ENCODE peak calls at places on chromosomes 16 and 17, in ten cellular contexts. One of them, this sample, is unnamed.

GRCh38 chr17:53932386-53932785 is 109.7 kb downstream of the KIF2B start:
- DNase-seq in amniotic stem cell: no peak
- DNase-seq in effector CD4-positive, alpha-beta T cell: no peak
- DNase-seq in fibroblast of lung: no peak
- DNase-seq in fibroblast of the aortic adventitia: no peak
- DNase-seq in M059J: no peak
- DNase-seq in memory B cell: no peak
- DNase-seq in KG1: no peak
- DNase-seq in thoracic aorta: no peak
- DNase-seq in stimulated activated CD8-positive, alpha-beta memory T cell treated with anti-CD3 and anti-CD28 coated beads, Interleukin-2, amount 100 ng/mL, for 1 hour: no peak
- DNase-seq in this sample: no peak

GRCh38 chr17:81976332-81977210 is 858 bp upstream of the ASPSCR1 start:
- DNase-seq in amniotic stem cell: no peak
- DNase-seq in thoracic aorta: no peak
- DNase-seq in effector CD4-positive, alpha-beta T cell: no peak
- DNase-seq in memory B cell: peak
- DNase-seq in stimulated activated CD8-positive, alpha-beta memory T cell treated with anti-CD3 and anti-CD28 coated beads, Interleukin-2, amount 100 ng/mL, for 1 hour: no peak
- DNase-seq in KG1: no peak
- DNase-seq in fibroblast of the aortic adventitia: no peak
- DNase-seq in fibroblast of lung: peak
- DNase-seq in M059J: peak
- DNase-seq in this sample: peak

GRCh38 chr16:66596986-66597848 is 7.3 kb upstream of the CMTM3 start:
- DNase-seq in stimulated activated CD8-positive, alpha-beta memory T cell treated with anti-CD3 and anti-CD28 coated beads, Interleukin-2, amount 100 ng/mL, for 1 hour: no peak
- DNase-seq in M059J: no peak
- DNase-seq in thoracic aorta: no peak
- DNase-seq in fibroblast of lung: no peak
- DNase-seq in KG1: no peak
- DNase-seq in amniotic stem cell: no peak
- DNase-seq in effector CD4-positive, alpha-beta T cell: no peak
- DNase-seq in memory B cell: no peak
- DNase-seq in fibroblast of the aortic adventitia: no peak
- DNase-seq in this sample: no peak

GRCh38 chr16:12062343-12063003 is 85.9 kb downstream of the SNX29 start:
- DNase-seq in thoracic aorta: peak
- DNase-seq in stimulated activated CD8-positive, alpha-beta memory T cell treated with anti-CD3 and anti-CD28 coated beads, Interleukin-2, amount 100 ng/mL, for 1 hour: no peak
- DNase-seq in KG1: no peak
- DNase-seq in amniotic stem cell: peak
- DNase-seq in fibroblast of the aortic adventitia: peak
- DNase-seq in memory B cell: no peak
- DNase-seq in fibroblast of lung: peak
- DNase-seq in effector CD4-positive, alpha-beta T cell: no peak
- DNase-seq in M059J: peak
- DNase-seq in this sample: peak

GRCh38 chr17:75695830-75696271 is 25.4 kb upstream of the ITGB4 start:
- DNase-seq in fibroblast of lung: no peak
- DNase-seq in effector CD4-positive, alpha-beta T cell: no peak
- DNase-seq in KG1: no peak
- DNase-seq in memory B cell: no peak
- DNase-seq in thoracic aorta: no peak
- DNase-seq in amniotic stem cell: no peak
- DNase-seq in M059J: no peak
- DNase-seq in stimulated activated CD8-positive, alpha-beta memory T cell treated with anti-CD3 and anti-CD28 coated beads, Interleukin-2, amount 100 ng/mL, for 1 hour: no peak
- DNase-seq in fibroblast of the aortic adventitia: no peak
- DNase-seq in this sample: no peak

GRCh38 chr17:59752446-59752845 is 45.0 kb downstream of the VMP1 start:
- DNase-seq in memory B cell: no peak
- DNase-seq in M059J: no peak
- DNase-seq in amniotic stem cell: no peak
- DNase-seq in effector CD4-positive, alpha-beta T cell: no peak
- DNase-seq in stimulated activated CD8-positive, alpha-beta memory T cell treated with anti-CD3 and anti-CD28 coated beads, Interleukin-2, amount 100 ng/mL, for 1 hour: no peak
- DNase-seq in thoracic aorta: no peak
- DNase-seq in fibroblast of the aortic adventitia: peak
- DNase-seq in KG1: no peak
- DNase-seq in fibroblast of lung: peak
- DNase-seq in this sample: no peak

GRCh38 chr17:1484586-1485310 is 7.7 kb downstream of the MYO1C start:
- DNase-seq in KG1: no peak
- DNase-seq in memory B cell: peak
- DNase-seq in effector CD4-positive, alpha-beta T cell: peak
- DNase-seq in stimulated activated CD8-positive, alpha-beta memory T cell treated with anti-CD3 and anti-CD28 coated beads, Interleukin-2, amount 100 ng/mL, for 1 hour: no peak
- DNase-seq in M059J: peak
- DNase-seq in amniotic stem cell: peak
- DNase-seq in thoracic aorta: no peak
- DNase-seq in fibroblast of lung: peak
- DNase-seq in fibroblast of the aortic adventitia: peak
- DNase-seq in this sample: peak

GRCh38 chr16:89357055-89357454 is 133.3 kb downstream of the ANKRD11 start:
- DNase-seq in M059J: no peak
- DNase-seq in stimulated activated CD8-positive, alpha-beta memory T cell treated with anti-CD3 and anti-CD28 coated beads, Interleukin-2, amount 100 ng/mL, for 1 hour: no peak
- DNase-seq in memory B cell: no peak
- DNase-seq in KG1: no peak
- DNase-seq in fibroblast of the aortic adventitia: no peak
- DNase-seq in thoracic aorta: no peak
- DNase-seq in amniotic stem cell: no peak
- DNase-seq in effector CD4-positive, alpha-beta T cell: no peak
- DNase-seq in fibroblast of lung: no peak
- DNase-seq in this sample: no peak

GRCh38 chr16:72938426-72939164 is 109.3 kb downstream of the ZFHX3 start:
- DNase-seq in M059J: peak
- DNase-seq in fibroblast of lung: peak
- DNase-seq in stimulated activated CD8-positive, alpha-beta memory T cell treated with anti-CD3 and anti-CD28 coated beads, Interleukin-2, amount 100 ng/mL, for 1 hour: no peak
- DNase-seq in memory B cell: no peak
- DNase-seq in amniotic stem cell: no peak
- DNase-seq in effector CD4-positive, alpha-beta T cell: no peak
- DNase-seq in fibroblast of the aortic adventitia: peak
- DNase-seq in thoracic aorta: peak
- DNase-seq in KG1: no peak
- DNase-seq in this sample: no peak

GRCh38 chr17:3635474-3636153 is 436 bp downstream of the SHPK start:
- DNase-seq in KG1: no peak
- DNase-seq in stimulated activated CD8-positive, alpha-beta memory T cell treated with anti-CD3 and anti-CD28 coated beads, Interleukin-2, amount 100 ng/mL, for 1 hour: no peak
- DNase-seq in M059J: peak
- DNase-seq in effector CD4-positive, alpha-beta T cell: no peak
- DNase-seq in amniotic stem cell: no peak
- DNase-seq in memory B cell: no peak
- DNase-seq in thoracic aorta: no peak
- DNase-seq in fibroblast of lung: no peak
- DNase-seq in fibroblast of the aortic adventitia: no peak
- DNase-seq in this sample: no peak

GRCh38 chr16:17117906-17118577 is 352.7 kb downstream of the XYLT1 start:
- DNase-seq in effector CD4-positive, alpha-beta T cell: no peak
- DNase-seq in amniotic stem cell: no peak
- DNase-seq in thoracic aorta: no peak
- DNase-seq in M059J: no peak
- DNase-seq in KG1: no peak
- DNase-seq in fibroblast of lung: no peak
- DNase-seq in fibroblast of the aortic adventitia: no peak
- DNase-seq in memory B cell: no peak
- DNase-seq in stimulated activated CD8-positive, alpha-beta memory T cell treated with anti-CD3 and anti-CD28 coated beads, Interleukin-2, amount 100 ng/mL, for 1 hour: no peak
- DNase-seq in this sample: no peak

GRCh38 chr17:69326302-69327059 is 452 bp downstream of the ABCA5 start:
- DNase-seq in thoracic aorta: peak
- DNase-seq in amniotic stem cell: no peak
- DNase-seq in KG1: no peak
- DNase-seq in effector CD4-positive, alpha-beta T cell: no peak
- DNase-seq in fibroblast of the aortic adventitia: peak
- DNase-seq in stimulated activated CD8-positive, alpha-beta memory T cell treated with anti-CD3 and anti-CD28 coated beads, Interleukin-2, amount 100 ng/mL, for 1 hour: no peak
- DNase-seq in fibroblast of lung: peak
- DNase-seq in M059J: no peak
- DNase-seq in memory B cell: no peak
- DNase-seq in this sample: no peak

GRCh38 chr17:42287305-42288077 is 807 bp upstream of the STAT5A start:
- DNase-seq in fibroblast of lung: no peak
- DNase-seq in effector CD4-positive, alpha-beta T cell: no peak
- DNase-seq in memory B cell: peak
- DNase-seq in amniotic stem cell: no peak
- DNase-seq in KG1: peak
- DNase-seq in M059J: no peak
- DNase-seq in fibroblast of the aortic adventitia: peak
- DNase-seq in stimulated activated CD8-positive, alpha-beta memory T cell treated with anti-CD3 and anti-CD28 coated beads, Interleukin-2, amount 100 ng/mL, for 1 hour: no peak
- DNase-seq in thoracic aorta: no peak
- DNase-seq in this sample: no peak

GRCh38 chr17:38507921-38508569 is 79.8 kb downstream of the ARHGAP23 start:
- DNase-seq in stimulated activated CD8-positive, alpha-beta memory T cell treated with anti-CD3 and anti-CD28 coated beads, Interleukin-2, amount 100 ng/mL, for 1 hour: no peak
- DNase-seq in KG1: no peak
- DNase-seq in effector CD4-positive, alpha-beta T cell: no peak
- DNase-seq in fibroblast of the aortic adventitia: no peak
- DNase-seq in thoracic aorta: no peak
- DNase-seq in M059J: no peak
- DNase-seq in fibroblast of lung: no peak
- DNase-seq in amniotic stem cell: no peak
- DNase-seq in memory B cell: no peak
- DNase-seq in this sample: no peak

GRCh38 chr17:76272541-76273434 is 7.6 kb downstream of the UBALD2 start:
- DNase-seq in thoracic aorta: no peak
- DNase-seq in stimulated activated CD8-positive, alpha-beta memory T cell treated with anti-CD3 and anti-CD28 coated beads, Interleukin-2, amount 100 ng/mL, for 1 hour: no peak
- DNase-seq in fibroblast of the aortic adventitia: no peak
- DNase-seq in effector CD4-positive, alpha-beta T cell: no peak
- DNase-seq in KG1: no peak
- DNase-seq in M059J: no peak
- DNase-seq in amniotic stem cell: no peak
- DNase-seq in memory B cell: peak
- DNase-seq in fibroblast of lung: no peak
- DNase-seq in this sample: no peak

GRCh38 chr17:75535871-75536270 is 10.4 kb downstream of the LLGL2 start:
- DNase-seq in fibroblast of the aortic adventitia: no peak
- DNase-seq in KG1: no peak
- DNase-seq in stimulated activated CD8-positive, alpha-beta memory T cell treated with anti-CD3 and anti-CD28 coated beads, Interleukin-2, amount 100 ng/mL, for 1 hour: no peak
- DNase-seq in thoracic aorta: no peak
- DNase-seq in fibroblast of lung: no peak
- DNase-seq in effector CD4-positive, alpha-beta T cell: no peak
- DNase-seq in memory B cell: no peak
- DNase-seq in M059J: no peak
- DNase-seq in amniotic stem cell: no peak
- DNase-seq in this sample: no peak

GRCh38 chr17:55635253-55635766 is 87.4 kb downstream of the TMEM100 start:
- DNase-seq in effector CD4-positive, alpha-beta T cell: no peak
- DNase-seq in fibroblast of the aortic adventitia: peak
- DNase-seq in stimulated activated CD8-positive, alpha-beta memory T cell treated with anti-CD3 and anti-CD28 coated beads, Interleukin-2, amount 100 ng/mL, for 1 hour: no peak
- DNase-seq in memory B cell: no peak
- DNase-seq in fibroblast of lung: no peak
- DNase-seq in KG1: no peak
- DNase-seq in amniotic stem cell: no peak
- DNase-seq in thoracic aorta: no peak
- DNase-seq in M059J: peak
- DNase-seq in this sample: no peak

This sample was measured in left lung.